ENCODE peak calls at places on chromosome 5, in ten cellular contexts. Q is endothelial cell; Z is cardiac fibroblast; O is islet precursor cell; N is lower lobe of right lung; V is lung; H is CD8-positive, alpha-beta memory T cell; R is CD4-positive, alpha-beta T cell; T is GM12865; W is activated effector memory CD4-positive, alpha-beta T cell treated with anti-CD3 and anti-CD28 coated beads, Interleukin-2, amount 50 U/mL, for 16 hours. U is an unnamed sample.

GRCh38 chr5:142545653-142546322 is 140.1 kb downstream of the FGF1 start:
- DNase-seq in W (no peak), N (no peak), O (no peak), Z (peak; percentile 89), T (no peak), Q (no peak), R (no peak), H (no peak), V (no peak), U (no peak)

GRCh38 chr5:62732677-62733121 is 154.1 kb downstream of the LRRC70 start:
- DNase-seq in Q (no peak), O (no peak), N (no peak), H (no peak), T (no peak), R (no peak), Z (no peak), W (no peak), V (no peak), U (no peak)

GRCh38 chr5:171492781-171493180 is 73.3 kb downstream of the FGF18 start:
- DNase-seq in Z (peak; percentile 37), Q (no peak), O (no peak), R (no peak), V (no peak), W (no peak), N (no peak), T (no peak), H (no peak), U (peak; percentile 80)

GRCh38 chr5:122773615-122774014 is 1.3 kb upstream of the SNX2 start:
- DNase-seq in R (no peak), V (no peak), Q (no peak), N (no peak), H (no peak), T (no peak), Z (no peak), W (no peak), O (no peak), U (no peak)

GRCh38 chr5:88897748-88898147 is 14.8 kb upstream of the MEF2C start:
- DNase-seq in Z (no peak), O (no peak), N (no peak), V (no peak), R (no peak), W (no peak), H (no peak), Q (no peak), T (no peak), U (peak; percentile 20)

GRCh38 chr5:102152906-102153787 is 142.9 kb downstream of the SLCO4C1 start:
- DNase-seq in Q (peak; percentile 24), T (peak; percentile 28), R (no peak), W (no peak), V (no peak), Z (peak; percentile 18), O (peak; percentile 70), N (no peak), H (no peak), U (peak; percentile 53)

GRCh38 chr5:93582677-93583524 is at the start of gene NR2F1:
- DNase-seq in Q (no peak), O (peak; percentile 78), N (peak; percentile 52), W (no peak), H (no peak), V (peak; percentile 63), T (peak; percentile 57), R (no peak), Z (peak; percentile 100), U (peak; percentile 62)

GRCh38 chr5:152329896-152330295 is 75.2 kb downstream of the NMUR2 start:
- DNase-seq in W (no peak), V (no peak), T (no peak), O (no peak), R (no peak), H (no peak), Z (no peak), N (no peak), Q (no peak), U (no peak)

GRCh38 chr5:178505639-178506407 is 84.4 kb downstream of the COL23A1 start:
- DNase-seq in T (no peak), H (no peak), Z (no peak), W (no peak), Q (no peak), N (no peak), V (no peak), R (no peak), O (no peak), U (no peak)

GRCh38 chr5:137296213-137296702 is 202.9 kb downstream of the SPOCK1 start:
- DNase-seq in N (no peak), R (no peak), Q (no peak), H (no peak), Z (no peak), T (no peak), O (no peak), W (no peak), V (no peak), U (no peak)

GRCh38 chr5:106481375-106481774 is 1189.4 kb downstream of the EFNA5 start:
- DNase-seq in W (no peak), T (no peak), O (no peak), H (no peak), Q (no peak), V (no peak), Z (no peak), R (no peak), N (no peak), U (no peak)

GRCh38 chr5:35815089-35815936 is 41.4 kb upstream of the IL7R start:
- DNase-seq in O (peak; percentile 72), V (no peak), Q (peak; percentile 40), N (no peak), H (no peak), R (no peak), W (no peak), Z (peak; percentile 3), T (peak; percentile 41), U (peak; percentile 43)

GRCh38 chr5:16784088-16784487 is 152.0 kb downstream of the MYO10 start:
- DNase-seq in O (no peak), Z (no peak), R (no peak), H (no peak), N (no peak), W (no peak), V (no peak), Q (no peak), T (no peak), U (no peak)

GRCh38 chr5:143865421-143865820 is 53.5 kb downstream of the HMHB1 start:
- DNase-seq in T (no peak), O (no peak), N (no peak), H (no peak), Z (peak; percentile 34), Q (no peak), V (no peak), W (no peak), R (no peak), U (no peak)

GRCh38 chr5:89437450-89438435 is 554.8 kb upstream of the MEF2C start:
- DNase-seq in O (no peak), Q (no peak), W (no peak), T (peak; percentile 26), V (no peak), H (no peak), N (no peak), R (no peak), Z (peak; percentile 10), U (no peak)

GRCh38 chr5:66828551-66829421 is 232.6 kb downstream of the MAST4 start:
- DNase-seq in W (peak; percentile 82), N (peak; percentile 59), R (peak; percentile 32), T (no peak), V (peak; percentile 39), Q (peak; percentile 65), O (peak; percentile 91), Z (peak; percentile 81), H (peak; percentile 32), U (peak; percentile 37)

GRCh38 chr5:81854915-81855314 is 104.0 kb upstream of the SSBP2 start:
- DNase-seq in N (no peak), O (no peak), H (no peak), R (no peak), T (no peak), Z (no peak), W (no peak), V (no peak), Q (no peak), U (no peak)

GRCh38 chr5:169826618-169827017 is 153.7 kb downstream of the INSYN2B start:
- DNase-seq in V (no peak), R (no peak), O (no peak), Z (peak; percentile 26), H (no peak), T (no peak), N (no peak), Q (no peak), W (no peak), U (peak; percentile 32)

GRCh38 chr5:52727568-52727967 is 60.1 kb upstream of the ITGA1 start:
- DNase-seq in V (no peak), O (peak; percentile 89), Z (peak; percentile 78), N (no peak), W (no peak), T (no peak), R (no peak), Q (peak; percentile 16), H (no peak), U (no peak)